ENCODE peak calls at places on chromosomes 2 and 18, in five cellular contexts. H is endothelial cell of umbilical vein, Y is A549, S is K562, O is HepG2. Q is an unnamed sample.

GRCh38 chr2:216210711-216211131 is 101.6 kb downstream of the XRCC5 start:
- DNase-seq in Y (no peak), S (no peak), H (peak), O (no peak), Q (no peak)

GRCh38 chr2:29527947-29528346 is 393.4 kb downstream of the ALK start:
- DNase-seq in Y (no peak), S (no peak), H (no peak), O (no peak), Q (no peak)

GRCh38 chr18:24869285-24869684 is 408.8 kb downstream of the HRH4 start:
- DNase-seq in S (no peak), Y (no peak), O (no peak), H (no peak), Q (no peak)

GRCh38 chr2:212908682-212909435 is 242.6 kb downstream of the IKZF2 start:
- DNase-seq in H (no peak), S (no peak), Y (no peak), O (no peak), Q (no peak)

GRCh38 chr2:201978988-201979387 is 54.7 kb upstream of the FZD7 start:
- DNase-seq in S (no peak), O (no peak), H (no peak), Y (no peak), Q (no peak)

GRCh38 chr18:10715791-10716190 is 190.0 kb downstream of the NAPG start:
- DNase-seq in Y (peak), O (no peak), H (no peak), S (no peak), Q (no peak)

GRCh38 chr18:74806700-74807416 is 209.2 kb downstream of the ZNF407 start:
- DNase-seq in O (peak), Y (peak), S (no peak), H (peak), Q (no peak)

GRCh38 chr18:72155327-72155726 is 388.8 kb downstream of the CBLN2 start:
- DNase-seq in H (no peak), Y (no peak), O (no peak), S (no peak), Q (no peak)

GRCh38 chr2:228728961-228729360 is 542.1 kb downstream of the PID1 start:
- DNase-seq in Y (no peak), H (no peak), S (no peak), O (no peak), Q (no peak)

GRCh38 chr18:44842588-44843412 is 162.1 kb downstream of the SETBP1 start:
- DNase-seq in S (no peak), O (no peak), Y (no peak), H (no peak), Q (no peak)

GRCh38 chr2:49770919-49771318 is 616.6 kb upstream of the FSHR start:
- DNase-seq in S (no peak), H (no peak), Y (no peak), O (peak), Q (peak)

GRCh38 chr2:126635281-126635680 is 20.7 kb upstream of the GYPC start:
- DNase-seq in O (no peak), H (no peak), Y (no peak), S (no peak), Q (peak)

GRCh38 chr2:171531836-171532450 is 9.7 kb downstream of the CYBRD1 start:
- DNase-seq in H (peak), Y (no peak), O (no peak), S (no peak), Q (no peak)

GRCh38 chr2:236574000-236574399 is 4.4 kb downstream of the ACKR3 start:
- DNase-seq in Y (no peak), H (peak), S (no peak), O (no peak), Q (no peak)

GRCh38 chr2:69169990-69170389 is 157.0 kb downstream of the ANTXR1 start:
- DNase-seq in S (no peak), H (no peak), O (no peak), Y (no peak), Q (no peak)

GRCh38 chr18:78069784-78070664 is 820.4 kb downstream of the GALR1 start:
- DNase-seq in Y (no peak), O (no peak), S (no peak), H (no peak), Q (no peak)

GRCh38 chr2:147716906-147717305 is 127.9 kb upstream of the ACVR2A start:
- DNase-seq in Y (no peak), H (no peak), O (no peak), S (no peak), Q (no peak)

GRCh38 chr2:70790079-70790963 is at the start of gene FIGLA:
- DNase-seq in S (no peak), H (peak), O (no peak), Y (peak), Q (no peak)

GRCh38 chr2:12723741-12724463 is 7.2 kb downstream of the TRIB2 start:
- DNase-seq in H (no peak), O (no peak), S (no peak), Y (no peak), Q (no peak)

GRCh38 chr2:12720752-12721151 is 4.0 kb downstream of the TRIB2 start:
- DNase-seq in S (no peak), Y (no peak), O (no peak), H (no peak), Q (no peak)

GRCh38 chr2:12720181-12720580 is 3.4 kb downstream of the TRIB2 start:
- DNase-seq in H (peak), Y (no peak), O (no peak), S (no peak), Q (peak)

GRCh38 chr2:12722445-12723316 is 5.9 kb downstream of the TRIB2 start:
- DNase-seq in H (no peak), O (no peak), S (no peak), Y (no peak), Q (peak)

GRCh38 chr2:12721571-12722444 is 5.1 kb downstream of the TRIB2 start:
- DNase-seq in S (no peak), O (no peak), H (no peak), Y (no peak), Q (no peak)
- H3K4me3 ChIP-seq in S (no peak), O (no peak), H (no peak), Y (no peak), Q (no peak)

DNA sequence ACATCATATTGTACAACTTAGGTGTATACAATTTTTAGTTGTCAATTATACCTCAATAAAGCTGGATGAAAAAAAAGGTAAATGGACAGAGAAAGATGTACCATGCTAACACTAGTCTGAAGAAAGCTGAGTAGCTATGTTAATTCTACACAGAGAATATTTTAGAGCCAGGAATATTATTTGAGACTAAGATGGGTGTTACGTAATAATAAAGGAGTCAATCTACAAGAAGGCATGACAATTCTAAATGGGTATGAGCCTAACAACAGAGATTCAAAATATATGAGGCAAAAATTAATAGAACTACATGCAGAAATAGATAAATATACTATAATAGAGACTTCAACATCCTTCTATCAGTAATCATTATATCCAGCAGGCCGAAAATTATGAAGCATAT is 69.1 kb downstream of the CCDC141 start:
- DNase-seq in Y (no peak), S (no peak), H (no peak), O (no peak), Q (no peak)
- TF ChIP-seq POLR2A in Y (no peak), S (no peak), H (no peak), O (no peak), Q (no peak)

GRCh38 chr2:8565399-8566154 is 116.3 kb upstream of the ID2 start:
- DNase-seq in Y (no peak), O (no peak), H (no peak), S (no peak), Q (no peak)
- TF ChIP-seq MYC in Y (no peak), O (no peak), H (no peak), S (no peak), Q (no peak)

DNA sequence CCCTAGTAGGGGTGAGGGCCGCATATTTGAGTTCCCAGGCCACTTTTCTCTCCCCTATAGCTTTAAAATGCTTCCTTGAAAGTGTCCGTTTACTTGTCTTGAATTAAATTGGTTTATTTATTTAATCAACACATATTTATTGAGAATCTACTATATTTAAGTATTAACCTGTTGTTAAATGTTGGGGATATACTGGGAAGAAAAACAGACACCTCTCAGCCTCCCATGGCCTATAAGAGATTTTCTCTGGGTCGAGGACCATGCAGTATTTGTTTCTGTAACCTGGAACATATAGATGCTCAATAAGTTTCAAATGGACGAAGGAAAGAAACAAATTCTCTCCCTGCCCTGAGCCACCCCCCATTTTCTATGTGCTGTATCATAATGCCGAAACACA is 98.6 kb downstream of the INSIG2 start:
- DNase-seq in Y (no peak), H (no peak), S (no peak), O (no peak), Q (no peak)
- H3K4me3 ChIP-seq in Y (peak), H (no peak), S (no peak), O (no peak), Q (no peak)

DNA sequence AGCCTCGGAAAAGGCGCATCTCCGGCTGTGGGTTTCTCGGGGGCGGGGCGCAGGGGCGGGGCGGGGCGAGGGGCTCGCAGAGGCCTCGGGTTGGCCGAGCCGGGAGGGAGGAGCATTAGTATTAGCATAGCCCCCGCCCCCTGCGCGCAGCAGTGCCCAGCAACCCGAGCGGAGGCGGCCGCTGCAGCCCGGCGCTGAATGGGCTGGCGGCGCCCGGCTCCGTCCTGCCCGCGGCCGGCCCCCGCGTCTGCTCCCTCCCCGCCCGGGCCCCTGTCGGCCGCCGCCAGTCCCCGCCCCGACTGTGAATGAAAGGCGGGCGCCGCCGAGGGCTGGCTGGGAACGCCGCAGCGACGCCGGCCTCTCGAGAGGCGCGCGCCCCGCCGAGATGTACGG is at the start of gene EFR3B:
- DNase-seq in O (peak), S (peak), H (peak), Y (peak), Q (peak)
- TF ChIP-seq POLR2A in O (no peak), S (no peak), H (no peak), Y (peak), Q (no peak)

DNA sequence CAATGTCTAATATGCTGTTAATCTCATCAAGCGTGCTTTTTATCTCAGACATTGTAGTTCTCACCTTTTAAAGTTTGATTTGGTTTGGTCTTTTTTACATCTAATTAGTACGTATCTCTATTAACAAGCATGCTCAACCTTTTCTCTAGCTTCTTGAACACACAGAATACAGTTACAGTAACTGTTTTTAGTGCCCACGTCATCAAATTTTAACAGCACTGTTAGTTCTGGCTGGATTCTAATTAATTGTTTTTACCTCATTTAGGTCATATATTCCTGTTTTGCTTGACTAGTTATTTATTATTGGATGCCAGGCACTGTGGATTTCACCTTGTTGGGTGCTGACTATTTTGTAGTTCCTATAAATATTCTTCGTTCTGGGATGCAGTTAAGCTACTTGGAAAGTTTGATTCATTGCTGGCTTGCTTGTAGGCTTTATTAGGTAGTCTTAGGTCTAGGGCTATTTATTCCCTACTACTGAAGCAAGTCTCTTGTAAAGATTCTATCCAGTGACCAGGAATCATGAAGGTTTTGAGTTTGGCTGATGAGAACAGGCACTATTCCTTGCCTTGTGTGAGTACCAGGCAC is 263.0 kb downstream of the ETAA1 start:
- DNase-seq in Y (no peak), H (no peak), O (no peak), S (no peak), Q (no peak)
- TF ChIP-seq MYC in Y (no peak), H (no peak), O (no peak), S (no peak), Q (no peak)

GRCh38 chr2:162072976-162073775 is 839 bp downstream of the DPP4 start:
- DNase-seq in H (peak), S (no peak), Y (no peak), O (no peak), Q (no peak)
- H3K4me3 ChIP-seq in H (peak), S (no peak), Y (peak), O (peak), Q (no peak)

GRCh38 chr2:120442923-120443571 is 97.1 kb downstream of the INHBB start:
- DNase-seq in Y (no peak), H (no peak), O (no peak), S (peak), Q (no peak)
- TF ChIP-seq POLR2A in Y (no peak), H (no peak), O (no peak), S (no peak), Q (no peak)

GRCh38 chr2:118845005-118845842 is 2.2 kb downstream of the EN1 start:
- DNase-seq in O (no peak), Y (no peak), S (peak), H (no peak), Q (no peak)
- TF ChIP-seq MYC in O (no peak), Y (no peak), S (no peak), H (no peak), Q (no peak)

DNA sequence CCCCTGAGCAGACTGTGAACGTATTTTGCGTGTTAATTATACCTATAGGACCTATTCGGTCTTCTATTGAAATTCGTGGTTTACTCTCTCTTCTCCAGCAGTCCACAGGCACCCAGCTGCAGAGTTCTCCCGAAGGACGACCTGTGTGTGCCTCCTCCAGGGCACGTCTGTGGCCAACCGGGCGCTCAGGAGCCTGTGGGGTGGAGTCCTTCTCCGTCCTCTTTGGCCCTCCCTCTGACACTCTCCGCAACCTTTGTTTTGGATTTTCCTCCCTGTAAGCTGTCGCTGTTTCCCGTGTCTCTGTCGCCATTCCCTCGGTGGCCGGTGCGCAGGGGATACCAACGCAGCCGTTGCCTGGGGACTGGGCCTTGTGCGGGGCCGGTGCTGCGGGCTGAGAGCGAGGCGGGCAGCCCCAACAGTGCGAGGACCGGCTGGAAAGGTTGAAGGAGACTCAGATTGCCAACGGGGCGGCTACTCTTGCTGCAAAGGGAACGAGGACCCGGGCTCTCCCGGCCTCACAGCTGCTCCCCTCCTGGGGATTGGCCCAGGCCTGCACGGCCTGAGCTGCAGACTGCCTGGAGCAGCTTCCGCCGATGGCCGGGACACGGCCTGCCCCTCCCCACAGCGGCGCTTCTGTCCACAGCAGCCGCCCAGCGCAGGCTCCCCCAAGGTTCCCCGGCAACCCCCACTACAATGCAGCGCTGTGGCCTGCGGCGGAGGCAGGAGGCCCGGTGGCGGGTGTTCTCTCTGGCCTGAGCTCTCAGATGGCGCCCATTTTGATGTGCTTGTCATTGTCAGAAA is 221.0 kb downstream of the MTX2 start:
- DNase-seq in O (no peak), H (no peak), Y (no peak), S (peak), Q (peak)
- H3K4me3 ChIP-seq in O (no peak), H (no peak), Y (no peak), S (no peak), Q (peak)

Q was measured in NB4.